ENCODE peak calls at places on chromosomes 16 and 17, in seven cellular contexts. C, P, Y, R, A, O and F are unnamed samples.

GRCh38 chr17:59893617-59894100 is 738 bp downstream of the RPS6KB1 start:
- DNase-seq in R (no peak), O (no peak), Y (peak; percentile 42), C (no peak), P (peak; percentile 7), A (no peak), F (peak; percentile 3)

GRCh38 chr16:53082509-53082908 is 27.7 kb downstream of the CHD9 start:
- DNase-seq in P (no peak), C (no peak), R (no peak), Y (no peak), A (no peak), O (no peak), F (no peak)

GRCh38 chr16:10683160-10683559 is 11.6 kb downstream of the TEKT5 start:
- DNase-seq in Y (no peak), O (peak; percentile 58), R (peak; percentile 21), P (no peak), C (no peak), A (no peak), F (no peak)

GRCh38 chr16:53809088-53809951 is 105.4 kb downstream of the FTO start:
- DNase-seq in A (no peak), Y (no peak), R (no peak), O (no peak), P (peak; percentile 82), C (peak; percentile 60), F (peak; percentile 75)

GRCh38 chr16:12541672-12542071 is 262.0 kb downstream of the CPPED1 start:
- DNase-seq in C (no peak), O (no peak), A (no peak), P (no peak), R (no peak), Y (no peak), F (no peak)

GRCh38 chr16:1125471-1125870 is 27.4 kb upstream of the CACNA1H start:
- DNase-seq in R (no peak), P (peak; percentile 11), A (no peak), C (peak; percentile 20), Y (no peak), O (no peak), F (no peak)

GRCh38 chr17:81967533-81968395 is 6.8 kb upstream of the NOTUM start:
- DNase-seq in Y (no peak), R (peak; percentile 84), P (no peak), O (peak; percentile 93), C (no peak), A (peak; percentile 90), F (peak; percentile 35)

GRCh38 chr16:7398536-7398935 is 65.9 kb downstream of the RBFOX1 start:
- DNase-seq in Y (no peak), A (no peak), C (no peak), P (no peak), O (no peak), R (no peak), F (no peak)

GRCh38 chr16:20915733-20916132 is 15.2 kb downstream of the LYRM1 start:
- DNase-seq in Y (no peak), R (no peak), O (no peak), P (no peak), C (no peak), A (no peak), F (no peak)

GRCh38 chr17:78529871-78530670 is 47.1 kb downstream of the DNAH17 start:
- DNase-seq in P (no peak), R (no peak), Y (no peak), A (no peak), C (no peak), O (peak; percentile 84), F (no peak)

GRCh38 chr16:31491778-31492418 is 9.0 kb downstream of the SLC5A2 start:
- DNase-seq in C (no peak), Y (no peak), O (no peak), A (peak; percentile 30), P (no peak), R (no peak), F (no peak)

GRCh38 chr17:50268632-50269287 is 5.5 kb upstream of the TMEM92 start:
- DNase-seq in Y (no peak), O (peak; percentile 16), C (no peak), P (no peak), R (no peak), A (no peak), F (no peak)

GRCh38 chr16:78605548-78606097 is 506.2 kb downstream of the WWOX start:
- DNase-seq in P (no peak), A (no peak), R (no peak), Y (no peak), O (no peak), C (no peak), F (no peak)

GRCh38 chr17:43356999-43357398 is 41.8 kb upstream of the ARL4D start:
- DNase-seq in O (no peak), R (no peak), C (peak; percentile 76), Y (no peak), P (peak; percentile 86), A (no peak), F (peak; percentile 67)

GRCh38 chr17:40063034-40063765 is 435 bp downstream of the THRA start:
- DNase-seq in A (peak; percentile 64), C (no peak), P (no peak), O (peak; percentile 88), Y (peak; percentile 15), R (peak; percentile 76), F (no peak)

GRCh38 chr17:45430738-45431530 is 1.7 kb downstream of the ARHGAP27 start:
- DNase-seq in O (peak; percentile 90), R (no peak), C (no peak), Y (no peak), P (no peak), A (no peak), F (no peak)